ENCODE peak calls at places on chromosomes 3 and 15, in eight cellular contexts. W is psoas muscle, K is fibroblast of lung, Z is epithelial cell of esophagus, O is heart right ventricle, J is fibroblast of mammary gland, S is neural progenitor cell, H is sigmoid colon. M is an unnamed sample.

GRCh38 chr3:66133050-66133757 is 87.6 kb upstream of the SLC25A26 start:
- DNase-seq in W (no peak), K (peak; percentile 85), Z (peak; percentile 86), O (no peak), J (peak; percentile 78), S (no peak), H (no peak), M (no peak)

GRCh38 chr3:41148901-41149300 is 50.4 kb upstream of the CTNNB1 start:
- DNase-seq in W (no peak), K (no peak), Z (no peak), O (no peak), J (no peak), S (no peak), H (no peak), M (no peak)

GRCh38 chr3:187014417-187014864 is 84.1 kb downstream of the ST6GAL1 start:
- DNase-seq in W (no peak), K (no peak), Z (no peak), O (no peak), J (no peak), S (no peak), H (no peak), M (no peak)

GRCh38 chr15:52483712-52484111 is 45.0 kb downstream of the MYO5A start:
- DNase-seq in W (no peak), K (peak; percentile 82), Z (peak; percentile 69), O (no peak), J (peak; percentile 77), S (no peak), H (no peak), M (no peak)

GRCh38 chr3:30098656-30099454 is 507.5 kb upstream of the TGFBR2 start:
- DNase-seq in W (no peak), K (peak; percentile 89), Z (peak; percentile 84), O (no peak), J (peak; percentile 77), S (peak; percentile 18), H (no peak), M (no peak)

GRCh38 chr15:49313650-49314049 is 109.4 kb upstream of the FGF7 start:
- DNase-seq in W (no peak), K (peak; percentile 87), Z (peak; percentile 75), O (no peak), J (peak; percentile 89), S (no peak), H (no peak), M (no peak)

GRCh38 chr3:117135207-117135606 is 425.6 kb downstream of the TUSC7 start:
- DNase-seq in W (no peak), K (no peak), Z (no peak), O (no peak), J (no peak), S (no peak), H (no peak), M (no peak)

GRCh38 chr15:89766357-89767311 is 9.5 kb upstream of the MESP2 start:
- DNase-seq in W (no peak), K (no peak), Z (no peak), O (peak; percentile 46), J (no peak), S (no peak), H (no peak), M (no peak)

GRCh38 chr3:51330046-51330445 is 55.0 kb upstream of the MANF start:
- DNase-seq in W (no peak), K (no peak), Z (no peak), O (no peak), J (no peak), S (no peak), H (no peak), M (no peak)

GRCh38 chr3:72250725-72251124 is 465.8 kb upstream of the PROK2 start:
- DNase-seq in W (no peak), K (no peak), Z (no peak), O (no peak), J (no peak), S (no peak), H (no peak), M (no peak)

GRCh38 chr15:87764461-87765236 is 491.9 kb downstream of the NTRK3 start:
- DNase-seq in W (no peak), K (peak; percentile 91), Z (peak; percentile 18), O (no peak), J (peak; percentile 2), S (peak; percentile 83), H (no peak), M (no peak)

GRCh38 chr15:70259030-70259424 is 161.3 kb upstream of the TLE3 start:
- DNase-seq in W (peak; percentile 77), K (peak; percentile 69), Z (peak; percentile 32), O (peak; percentile 69), J (peak; percentile 59), S (no peak), H (peak; percentile 88), M (no peak)

GRCh38 chr3:24264748-24265158 is 229.9 kb downstream of the THRB start:
- DNase-seq in W (no peak), K (peak; percentile 46), Z (peak; percentile 67), O (no peak), J (peak; percentile 65), S (peak; percentile 58), H (no peak), M (no peak)

GRCh38 chr3:56323986-56324420 is 144.3 kb downstream of the ERC2 start:
- DNase-seq in W (no peak), K (peak; percentile 88), Z (peak; percentile 22), O (no peak), J (peak; percentile 60), S (peak; percentile 49), H (no peak), M (no peak)

DNA sequence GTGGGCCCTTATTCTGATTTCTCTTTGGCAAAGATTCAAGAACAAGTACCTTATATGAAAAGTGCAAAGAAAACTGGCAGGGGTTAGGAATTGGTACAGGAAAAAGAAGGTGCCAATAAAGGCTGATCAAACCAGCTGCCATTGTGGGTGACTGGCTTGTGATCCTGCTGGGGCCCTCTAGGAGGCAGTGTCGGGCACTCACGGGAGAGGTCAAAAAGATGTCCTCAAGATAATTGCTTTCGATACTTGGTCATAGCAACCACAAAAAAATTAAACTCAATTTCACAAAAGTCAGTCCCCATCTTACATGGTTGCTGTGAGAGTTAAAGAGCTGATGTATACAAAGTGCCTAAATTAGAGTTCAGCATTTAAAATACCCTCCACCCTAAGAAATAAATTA is 31.0 kb upstream of the CAV3 start:
- DNase-seq in W (no peak), K (no peak), Z (no peak), O (no peak), J (no peak), S (peak; percentile 40), H (no peak), M (no peak)
- TF ChIP-seq CTCF in W (no peak), K (no peak), Z (peak; percentile 28), O (no peak), J (peak; percentile 54), S (peak; percentile 66), H (no peak), M (peak; percentile 55)

GRCh38 chr3:37024092-37024491 is 30.8 kb downstream of the MLH1 start:
- DNase-seq in W (no peak), K (peak; percentile 15), Z (no peak), O (no peak), J (peak; percentile 40), S (no peak), H (no peak), M (no peak)
- TF ChIP-seq CTCF in W (peak; percentile 38), K (peak; percentile 16), Z (no peak), O (peak; percentile 43), J (peak; percentile 44), S (peak; percentile 9), H (peak; percentile 35), M (peak; percentile 39)

GRCh38 chr3:148991219-148992026 is at the start of gene GYG1:
- DNase-seq in W (peak; percentile 94), K (peak; percentile 83), Z (peak; percentile 85), O (peak; percentile 76), J (peak; percentile 76), S (peak; percentile 88), H (peak; percentile 93), M (peak; percentile 63)
- TF ChIP-seq CTCF in W (peak; percentile 33), K (peak; percentile 26), Z (peak; percentile 10), O (peak; percentile 35), J (no peak), S (peak; percentile 49), H (no peak), M (peak; percentile 38)

DNA sequence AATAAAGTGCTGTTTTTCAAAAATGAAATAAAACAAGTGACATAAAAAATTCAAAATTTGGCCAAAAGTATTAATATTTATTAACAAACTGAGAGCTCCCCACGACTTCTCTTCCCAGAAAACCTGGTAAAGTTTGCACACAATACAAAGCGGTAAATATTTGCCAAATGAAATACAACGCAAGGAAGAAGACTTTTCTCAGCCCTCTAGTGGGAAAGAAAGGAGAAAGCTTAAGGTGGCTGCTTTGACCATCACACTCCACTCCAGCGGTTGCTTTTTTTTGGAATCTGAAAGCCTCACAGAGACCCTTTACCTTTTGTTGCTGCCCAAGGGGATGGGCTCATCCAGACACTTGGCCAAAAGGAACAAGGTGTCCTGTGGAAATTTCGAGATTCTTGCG is 1.1 kb upstream of the GK5 start:
- DNase-seq in W (no peak), K (no peak), Z (no peak), O (no peak), J (peak; percentile 25), S (peak; percentile 28), H (no peak), M (no peak)
- TF ChIP-seq CTCF in W (no peak), K (no peak), Z (no peak), O (no peak), J (peak; percentile 48), S (peak; percentile 37), H (no peak), M (peak; percentile 55)

GRCh38 chr3:99118381-99118780 is 216.9 kb upstream of the DCBLD2 start:
- DNase-seq in W (no peak), K (peak; percentile 83), Z (no peak), O (no peak), J (no peak), S (no peak), H (no peak), M (no peak)

GRCh38 chr3:99111235-99111634 is 209.7 kb upstream of the DCBLD2 start:
- DNase-seq in W (no peak), K (peak; percentile 52), Z (peak; percentile 51), O (no peak), J (no peak), S (no peak), H (no peak), M (no peak)

GRCh38 chr3:99119312-99119810 is 217.9 kb upstream of the DCBLD2 start:
- DNase-seq in W (no peak), K (peak; percentile 62), Z (peak; percentile 6), O (no peak), J (peak; percentile 40), S (no peak), H (no peak), M (no peak)

DNA sequence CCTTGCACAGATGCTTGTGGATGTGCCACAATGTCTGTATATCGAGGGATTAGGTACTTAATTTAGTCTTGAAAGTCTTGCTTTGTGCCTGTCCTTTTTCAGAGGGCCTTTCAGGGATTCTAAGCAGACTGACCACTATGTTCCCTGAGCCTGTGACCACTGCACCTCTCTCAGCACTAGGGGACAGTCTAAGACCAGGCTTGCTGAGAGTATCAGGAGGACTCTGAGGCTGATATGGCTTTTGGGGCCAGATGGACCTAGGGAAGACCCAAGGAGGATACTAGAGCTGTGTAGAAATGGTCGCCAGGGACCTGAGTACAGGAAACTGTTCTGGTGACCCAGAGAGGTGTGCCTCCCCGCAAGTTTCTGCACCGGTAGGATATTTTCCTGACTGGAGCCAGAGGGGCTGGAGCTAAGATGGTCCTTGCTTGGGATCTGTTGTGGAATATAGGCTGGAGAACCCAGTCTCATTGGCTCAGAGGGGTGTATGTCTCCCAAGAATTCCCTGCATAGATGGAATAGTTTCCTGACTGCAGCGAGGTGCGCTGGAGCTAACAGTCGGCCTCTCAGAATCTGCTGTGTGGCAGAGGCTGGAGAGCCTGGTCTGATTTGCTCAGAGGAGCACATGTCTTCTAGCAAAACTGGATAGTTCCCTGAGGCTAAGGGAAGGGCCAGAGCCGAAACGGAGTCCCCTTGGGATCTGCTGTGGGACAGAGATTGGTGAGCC is 213.2 kb upstream of the DCBLD2 start:
- DNase-seq in W (no peak), K (peak; percentile 49), Z (peak; percentile 61), O (no peak), J (peak; percentile 74), S (peak; percentile 75), H (no peak), M (no peak)
- TF ChIP-seq CTCF in W (no peak), K (peak; percentile 70), Z (peak; percentile 88), O (no peak), J (peak; percentile 99), S (peak; percentile 74), H (no peak), M (peak; percentile 59)

M was measured in neural crest cell.